ENCODE peak calls at places on chromosomes 1 and 21, in eight cellular contexts. J is NCI-H1092 treated with DMSO at 0.1 percent for 48 hours, H is memory B cell, Q is ELR, V is GM12892, F is ovary, A is lower leg skin, P is GM04504. U is an unnamed sample.
A peak's percentile ranks its signal among the peaks of the same experiment; 100 is the strongest.

GRCh38 chr1:100100202-100100601 is 32.5 kb downstream of the SASS6 start:
- DNase-seq in H (no peak), F (no peak), Q (no peak), P (no peak), V (no peak), J (no peak), A (no peak), U (no peak)

GRCh38 chr1:212667223-212668139 is 32.2 kb downstream of the BATF3 start:
- DNase-seq in J (peak; percentile 39), P (peak; percentile 96), A (peak; percentile 73), V (no peak), H (no peak), F (no peak), Q (peak; percentile 91), U (no peak)

GRCh38 chr1:202085682-202086373 is 36.9 kb upstream of the GPR37L1 start:
- DNase-seq in P (no peak), J (peak; percentile 65), H (no peak), V (no peak), A (no peak), Q (no peak), F (peak; percentile 40), U (no peak)

GRCh38 chr1:68516066-68516465 is 19.2 kb upstream of the DEPDC1 start:
- DNase-seq in V (no peak), J (no peak), P (no peak), Q (no peak), H (no peak), F (no peak), A (no peak), U (no peak)

GRCh38 chr21:26448751-26449150 is 124.3 kb downstream of the CYYR1 start:
- DNase-seq in F (no peak), Q (peak; percentile 19), V (no peak), J (no peak), H (no peak), A (no peak), P (no peak), U (no peak)

GRCh38 chr1:9473032-9473792 is 66.1 kb upstream of the SLC25A33 start:
- DNase-seq in Q (peak; percentile 93), J (peak; percentile 20), P (peak; percentile 87), A (peak; percentile 90), F (peak; percentile 69), H (no peak), V (no peak), U (no peak)

GRCh38 chr1:43668956-43669355 is 19.0 kb downstream of the KDM4A start:
- DNase-seq in H (no peak), Q (peak; percentile 86), J (no peak), A (no peak), V (no peak), P (no peak), F (no peak), U (no peak)

GRCh38 chr1:180188103-180188506 is 33.4 kb downstream of the QSOX1 start:
- DNase-seq in A (no peak), V (peak; percentile 53), Q (peak; percentile 68), F (peak; percentile 56), H (no peak), J (peak; percentile 72), P (peak; percentile 13), U (peak; percentile 57)

GRCh38 chr1:41364444-41365319 is 3.4 kb downstream of the FOXO6 start:
- DNase-seq in V (peak; percentile 5), A (no peak), H (no peak), Q (no peak), P (no peak), J (peak; percentile 17), F (no peak), U (no peak)